ENCODE peak calls at places on chromosome 18, in ten cellular contexts. W is nephron progenitor cell; R is RPMI7951; Y is BE2C; U is astrocyte of the spinal cord; B is substantia nigra; K is WTC11; P is mesothelial cell of epicardium; F is stimulated activated CD4-positive, alpha-beta T cell treated with anti-CD3 and anti-CD28 coated beads, Interleukin-12 subunit alpha, Interleukin-12 subunit beta, amount 100 ng/mL, for 48 hours; Q is pons. G is an unnamed sample.

GRCh38 chr18:23281626-23282436 is 146.5 kb downstream of the CABLES1 start:
- DNase-seq in R (peak), U (peak), Q (no peak), Y (no peak), W (no peak), P (no peak), K (no peak), F (no peak), B (no peak), G (no peak)

GRCh38 chr18:77765468-77765867 is 515.8 kb downstream of the GALR1 start:
- DNase-seq in K (peak), U (peak), Q (peak), B (no peak), F (no peak), W (peak), R (peak), P (no peak), Y (peak), G (no peak)

GRCh38 chr18:75984853-75985252 is 510.2 kb downstream of the ZNF516 start:
- DNase-seq in K (no peak), Y (no peak), U (no peak), W (no peak), P (no peak), B (no peak), Q (no peak), F (no peak), R (no peak), G (no peak)

GRCh38 chr18:55585050-55585449 is 2.9 kb downstream of the TCF4 start:
- DNase-seq in P (no peak), B (no peak), Q (peak), K (no peak), R (no peak), Y (no peak), F (no peak), U (peak), W (no peak), G (no peak)

GRCh38 chr18:44474067-44474411 is 206.6 kb upstream of the SETBP1 start:
- DNase-seq in Q (no peak), R (no peak), Y (no peak), P (no peak), B (no peak), U (no peak), W (no peak), K (no peak), F (no peak), G (no peak)

GRCh38 chr18:13612111-13612997 is 114.0 kb downstream of the FAM210A start:
- DNase-seq in U (no peak), F (peak), B (peak), R (no peak), Q (peak), P (no peak), Y (peak), W (no peak), K (no peak), G (peak)

GRCh38 chr18:23994361-23994902 is 20.1 kb upstream of the TTC39C start:
- DNase-seq in B (peak), W (no peak), Q (no peak), F (no peak), P (no peak), K (no peak), Y (peak), U (peak), R (peak), G (peak)

GRCh38 chr18:75205760-75206109 is 3.2 kb downstream of the PTGR3 start:
- DNase-seq in Y (no peak), P (no peak), U (peak), F (no peak), B (no peak), Q (no peak), W (peak), R (no peak), K (no peak), G (no peak)

GRCh38 chr18:9673296-9674251 is 34.5 kb upstream of the RAB31 start:
- DNase-seq in K (no peak), B (no peak), R (peak), P (no peak), W (no peak), Y (no peak), U (peak), F (peak), Q (peak), G (no peak)

GRCh38 chr18:76379226-76380126 is 115.6 kb downstream of the ZNF516 start:
- DNase-seq in Q (no peak), W (no peak), B (no peak), Y (no peak), U (no peak), R (no peak), K (no peak), P (no peak), F (no peak), G (no peak)

GRCh38 chr18:43501099-43501498 is 223.8 kb upstream of the SYT4 start:
- DNase-seq in W (no peak), P (no peak), Q (no peak), Y (no peak), F (no peak), R (no peak), U (no peak), K (no peak), B (no peak), G (no peak)

GRCh38 chr18:50356036-50356945 is 18.6 kb upstream of the SKA1 start:
- DNase-seq in B (no peak), K (no peak), F (no peak), Q (no peak), P (no peak), R (peak), U (no peak), Y (no peak), W (no peak), G (no peak)

GRCh38 chr18:48939368-48940097 is 11.2 kb downstream of the SMAD7 start:
- DNase-seq in R (peak), P (no peak), W (no peak), U (peak), K (peak), Q (no peak), Y (no peak), B (no peak), F (no peak), G (no peak)

GRCh38 chr18:31185551-31185950 is 22.9 kb upstream of the DSC1 start:
- DNase-seq in K (no peak), B (no peak), R (no peak), Y (no peak), U (peak), F (no peak), Q (no peak), W (no peak), P (no peak), G (no peak)

GRCh38 chr18:79385326-79385725 is 10.4 kb upstream of the NFATC1 start:
- DNase-seq in K (no peak), B (no peak), W (no peak), Y (no peak), Q (no peak), R (no peak), P (no peak), F (no peak), U (no peak), G (no peak)

GRCh38 chr18:13267517-13267916 is 49.0 kb downstream of the LDLRAD4 start:
- DNase-seq in F (no peak), P (no peak), K (no peak), Q (no peak), W (no peak), U (no peak), R (peak), Y (no peak), B (no peak), G (no peak)

GRCh38 chr18:34773961-34774754 is 64.1 kb downstream of the DTNA start:
- DNase-seq in R (peak), B (peak), P (no peak), Q (peak), F (no peak), Y (peak), K (no peak), U (peak), W (no peak), G (no peak)

GRCh38 chr18:36158261-36158867 is 28.7 kb downstream of the ELP2 start:
- DNase-seq in P (no peak), U (peak), F (no peak), Y (no peak), Q (no peak), W (no peak), B (no peak), K (no peak), R (peak), G (no peak)

GRCh38 chr18:38450876-38451275 is 885.3 kb upstream of the CELF4 start:
- DNase-seq in F (no peak), Q (no peak), W (no peak), U (no peak), R (no peak), B (no peak), K (no peak), Y (no peak), P (no peak), G (no peak)

GRCh38 chr18:56726906-56727305 is 75.7 kb downstream of the WDR7 start:
- DNase-seq in F (no peak), B (no peak), U (no peak), P (no peak), K (no peak), Y (no peak), Q (peak), R (no peak), W (no peak), G (no peak)

GRCh38 chr18:9619990-9620389 is 5.6 kb upstream of the PPP4R1 start:
- DNase-seq in Y (no peak), W (no peak), K (no peak), F (no peak), P (no peak), B (no peak), Q (no peak), R (no peak), U (no peak), G (no peak)

G was measured in effector CD4-positive, alpha-beta T cell.